ENCODE peak calls at places on chromosomes 1 and 21, in seven cellular contexts. One of them, this sample, is unnamed.
A peak's percentile ranks its signal among the peaks of the same experiment; 100 is the strongest.

GRCh38 chr1:34858901-34859441 is 578 bp downstream of the SMIM12 start:
- DNase-seq in HCT116: no peak
- DNase-seq in astrocyte of the spinal cord: peak; percentile 45
- DNase-seq in fibroblast of villous mesenchyme: peak; percentile 30
- DNase-seq in GM12865: peak; percentile 25
- DNase-seq in OCI-LY7: peak; percentile 11
- DNase-seq in foreskin fibroblast: peak; percentile 62
- DNase-seq in this sample: no peak

GRCh38 chr1:43049487-43049886 is 90.8 kb upstream of the SLC2A1 start:
- DNase-seq in HCT116: no peak
- DNase-seq in astrocyte of the spinal cord: no peak
- DNase-seq in fibroblast of villous mesenchyme: peak; percentile 90
- DNase-seq in GM12865: no peak
- DNase-seq in OCI-LY7: no peak
- DNase-seq in foreskin fibroblast: peak; percentile 29
- DNase-seq in this sample: no peak

GRCh38 chr1:34758751-34759150 is 789 bp upstream of the GJB4 start:
- DNase-seq in HCT116: no peak
- DNase-seq in astrocyte of the spinal cord: no peak
- DNase-seq in fibroblast of villous mesenchyme: no peak
- DNase-seq in GM12865: no peak
- DNase-seq in OCI-LY7: no peak
- DNase-seq in foreskin fibroblast: no peak
- DNase-seq in this sample: no peak

GRCh38 chr1:226223157-226223785 is at the start of gene MIXL1:
- DNase-seq in HCT116: no peak
- DNase-seq in astrocyte of the spinal cord: no peak
- DNase-seq in fibroblast of villous mesenchyme: peak; percentile 4
- DNase-seq in GM12865: peak; percentile 18
- DNase-seq in OCI-LY7: peak; percentile 38
- DNase-seq in foreskin fibroblast: peak; percentile 22
- DNase-seq in this sample: no peak

GRCh38 chr1:214902636-214903320 is 179.8 kb upstream of the KCNK2 start:
- DNase-seq in HCT116: peak; percentile 6
- DNase-seq in astrocyte of the spinal cord: peak; percentile 61
- DNase-seq in fibroblast of villous mesenchyme: peak; percentile 31
- DNase-seq in GM12865: no peak
- DNase-seq in OCI-LY7: no peak
- DNase-seq in foreskin fibroblast: peak; percentile 81
- DNase-seq in this sample: peak; percentile 19

GRCh38 chr1:210233495-210234253 is 1.1 kb downstream of the SERTAD4 start:
- DNase-seq in HCT116: peak; percentile 23
- DNase-seq in astrocyte of the spinal cord: peak; percentile 83
- DNase-seq in fibroblast of villous mesenchyme: peak; percentile 44
- DNase-seq in GM12865: no peak
- DNase-seq in OCI-LY7: no peak
- DNase-seq in foreskin fibroblast: peak; percentile 83
- DNase-seq in this sample: peak; percentile 62

GRCh38 chr1:171653796-171654704 is 1.6 kb upstream of the MYOC start:
- DNase-seq in HCT116: no peak
- DNase-seq in astrocyte of the spinal cord: peak; percentile 25
- DNase-seq in fibroblast of villous mesenchyme: peak; percentile 21
- DNase-seq in GM12865: no peak
- DNase-seq in OCI-LY7: no peak
- DNase-seq in foreskin fibroblast: peak; percentile 24
- DNase-seq in this sample: no peak

GRCh38 chr1:227140376-227140775 is 177.9 kb downstream of the CDC42BPA start:
- DNase-seq in HCT116: no peak
- DNase-seq in astrocyte of the spinal cord: no peak
- DNase-seq in fibroblast of villous mesenchyme: peak; percentile 28
- DNase-seq in GM12865: no peak
- DNase-seq in OCI-LY7: no peak
- DNase-seq in foreskin fibroblast: no peak
- DNase-seq in this sample: no peak

GRCh38 chr21:43318841-43319781 is 107.8 kb downstream of the SIK1 start:
- DNase-seq in HCT116: no peak
- DNase-seq in astrocyte of the spinal cord: peak; percentile 30
- DNase-seq in fibroblast of villous mesenchyme: peak; percentile 74
- DNase-seq in GM12865: peak; percentile 57
- DNase-seq in OCI-LY7: peak; percentile 31
- DNase-seq in foreskin fibroblast: peak; percentile 79
- DNase-seq in this sample: no peak

GRCh38 chr1:156465747-156466365 is 34.7 kb downstream of the MEF2D start:
- DNase-seq in HCT116: no peak
- DNase-seq in astrocyte of the spinal cord: no peak
- DNase-seq in fibroblast of villous mesenchyme: no peak
- DNase-seq in GM12865: no peak
- DNase-seq in OCI-LY7: peak; percentile 39
- DNase-seq in foreskin fibroblast: peak; percentile 43
- DNase-seq in this sample: no peak

GRCh38 chr1:25145775-25146381 is 86.4 kb downstream of the SYF2 start:
- DNase-seq in HCT116: no peak
- DNase-seq in astrocyte of the spinal cord: no peak
- DNase-seq in fibroblast of villous mesenchyme: no peak
- DNase-seq in GM12865: peak; percentile 54
- DNase-seq in OCI-LY7: peak; percentile 86
- DNase-seq in foreskin fibroblast: no peak
- DNase-seq in this sample: no peak

GRCh38 chr1:95084317-95085176 is 11.8 kb upstream of the ALG14 start:
- DNase-seq in HCT116: peak; percentile 47
- DNase-seq in astrocyte of the spinal cord: peak; percentile 22
- DNase-seq in fibroblast of villous mesenchyme: peak; percentile 35
- DNase-seq in GM12865: peak; percentile 59
- DNase-seq in OCI-LY7: peak; percentile 59
- DNase-seq in foreskin fibroblast: peak; percentile 56
- DNase-seq in this sample: no peak

GRCh38 chr1:113579256-113580018 is 179.8 kb downstream of the PHTF1 start:
- DNase-seq in HCT116: no peak
- DNase-seq in astrocyte of the spinal cord: no peak
- DNase-seq in fibroblast of villous mesenchyme: no peak
- DNase-seq in GM12865: no peak
- DNase-seq in OCI-LY7: no peak
- DNase-seq in foreskin fibroblast: no peak
- DNase-seq in this sample: peak; percentile 23

GRCh38 chr1:229730573-229730972 is 104.5 kb downstream of the URB2 start:
- DNase-seq in HCT116: no peak
- DNase-seq in astrocyte of the spinal cord: no peak
- DNase-seq in fibroblast of villous mesenchyme: no peak
- DNase-seq in GM12865: no peak
- DNase-seq in OCI-LY7: no peak
- DNase-seq in foreskin fibroblast: no peak
- DNase-seq in this sample: no peak

GRCh38 chr1:10658396-10659066 is 137.9 kb downstream of the CASZ1 start:
- DNase-seq in HCT116: no peak
- DNase-seq in astrocyte of the spinal cord: no peak
- DNase-seq in fibroblast of villous mesenchyme: no peak
- DNase-seq in GM12865: no peak
- DNase-seq in OCI-LY7: no peak
- DNase-seq in foreskin fibroblast: no peak
- DNase-seq in this sample: no peak

GRCh38 chr1:204194771-204195170 is 1.5 kb downstream of the KISS1 start:
- DNase-seq in HCT116: no peak
- DNase-seq in astrocyte of the spinal cord: no peak
- DNase-seq in fibroblast of villous mesenchyme: no peak
- DNase-seq in GM12865: no peak
- DNase-seq in OCI-LY7: no peak
- DNase-seq in foreskin fibroblast: no peak
- DNase-seq in this sample: no peak

DNA sequence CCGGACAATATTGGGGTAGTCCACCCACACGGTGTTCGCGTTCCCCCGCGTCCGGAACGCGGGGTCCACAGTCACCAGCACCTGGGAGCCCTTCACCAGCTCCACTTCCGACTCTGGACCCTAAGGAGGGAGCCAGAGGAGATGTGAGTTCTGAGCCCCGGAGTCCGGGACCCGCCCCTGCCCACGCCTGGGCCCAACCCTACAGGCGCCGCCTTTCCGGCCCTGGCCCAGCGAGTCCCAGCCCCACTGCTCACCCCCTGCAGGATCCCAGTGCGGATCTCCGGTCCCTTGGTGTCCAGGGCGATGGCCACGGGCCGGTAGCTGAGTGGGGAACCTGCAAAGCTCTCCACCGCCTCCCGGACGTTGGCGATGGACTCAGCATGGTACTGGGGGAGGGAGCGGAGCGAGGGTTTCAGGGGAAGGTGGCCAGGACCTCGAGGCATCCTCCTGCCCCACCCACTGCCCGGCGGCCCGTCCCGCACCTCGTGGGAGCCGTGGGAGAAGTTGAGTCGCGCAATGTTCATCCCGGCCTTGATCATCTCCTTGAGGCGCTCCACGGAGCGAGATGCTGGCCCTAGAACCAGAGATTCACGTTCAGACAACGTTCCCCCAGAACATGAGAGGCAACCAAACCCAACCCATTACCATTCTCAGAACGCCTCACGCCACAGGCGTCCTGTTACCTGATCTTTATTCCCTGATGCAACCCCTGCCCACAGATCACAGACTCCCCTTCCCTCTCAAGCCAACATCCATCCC is 5.9 kb downstream of the PKLR start:
- DNase-seq in HCT116: no peak
- DNase-seq in astrocyte of the spinal cord: no peak
- DNase-seq in fibroblast of villous mesenchyme: no peak
- DNase-seq in GM12865: no peak
- DNase-seq in OCI-LY7: no peak
- DNase-seq in foreskin fibroblast: no peak
- DNase-seq in this sample: no peak
- H3K4me3 ChIP-seq in HCT116: no peak overlapping the region
- H3K4me3 ChIP-seq in astrocyte of the spinal cord: peak overlapping the region; percentile 2
- H3K4me3 ChIP-seq in fibroblast of villous mesenchyme: no peak overlapping the region
- H3K4me3 ChIP-seq in GM12865: no peak overlapping the region
- H3K4me3 ChIP-seq in OCI-LY7: no peak overlapping the region
- H3K4me3 ChIP-seq in foreskin fibroblast: no peak overlapping the region
- H3K4me3 ChIP-seq in this sample: no peak overlapping the region

GRCh38 chr1:8163039-8163438 is 136.9 kb upstream of the ERRFI1 start:
- DNase-seq in HCT116: no peak
- DNase-seq in astrocyte of the spinal cord: no peak
- DNase-seq in fibroblast of villous mesenchyme: no peak
- DNase-seq in GM12865: no peak
- DNase-seq in OCI-LY7: no peak
- DNase-seq in foreskin fibroblast: no peak
- DNase-seq in this sample: no peak

GRCh38 chr1:8166436-8166835 is 140.3 kb upstream of the ERRFI1 start:
- DNase-seq in HCT116: no peak
- DNase-seq in astrocyte of the spinal cord: no peak
- DNase-seq in fibroblast of villous mesenchyme: no peak
- DNase-seq in GM12865: no peak
- DNase-seq in OCI-LY7: no peak
- DNase-seq in foreskin fibroblast: peak; percentile 9
- DNase-seq in this sample: no peak

GRCh38 chr1:8167936-8168335 is 141.8 kb upstream of the ERRFI1 start:
- DNase-seq in HCT116: no peak
- DNase-seq in astrocyte of the spinal cord: no peak
- DNase-seq in fibroblast of villous mesenchyme: no peak
- DNase-seq in GM12865: peak; percentile 39
- DNase-seq in OCI-LY7: no peak
- DNase-seq in foreskin fibroblast: no peak
- DNase-seq in this sample: no peak

GRCh38 chr1:8164670-8165069 is 138.6 kb upstream of the ERRFI1 start:
- DNase-seq in HCT116: no peak
- DNase-seq in astrocyte of the spinal cord: no peak
- DNase-seq in fibroblast of villous mesenchyme: no peak
- DNase-seq in GM12865: no peak
- DNase-seq in OCI-LY7: no peak
- DNase-seq in foreskin fibroblast: no peak
- DNase-seq in this sample: no peak

DNA sequence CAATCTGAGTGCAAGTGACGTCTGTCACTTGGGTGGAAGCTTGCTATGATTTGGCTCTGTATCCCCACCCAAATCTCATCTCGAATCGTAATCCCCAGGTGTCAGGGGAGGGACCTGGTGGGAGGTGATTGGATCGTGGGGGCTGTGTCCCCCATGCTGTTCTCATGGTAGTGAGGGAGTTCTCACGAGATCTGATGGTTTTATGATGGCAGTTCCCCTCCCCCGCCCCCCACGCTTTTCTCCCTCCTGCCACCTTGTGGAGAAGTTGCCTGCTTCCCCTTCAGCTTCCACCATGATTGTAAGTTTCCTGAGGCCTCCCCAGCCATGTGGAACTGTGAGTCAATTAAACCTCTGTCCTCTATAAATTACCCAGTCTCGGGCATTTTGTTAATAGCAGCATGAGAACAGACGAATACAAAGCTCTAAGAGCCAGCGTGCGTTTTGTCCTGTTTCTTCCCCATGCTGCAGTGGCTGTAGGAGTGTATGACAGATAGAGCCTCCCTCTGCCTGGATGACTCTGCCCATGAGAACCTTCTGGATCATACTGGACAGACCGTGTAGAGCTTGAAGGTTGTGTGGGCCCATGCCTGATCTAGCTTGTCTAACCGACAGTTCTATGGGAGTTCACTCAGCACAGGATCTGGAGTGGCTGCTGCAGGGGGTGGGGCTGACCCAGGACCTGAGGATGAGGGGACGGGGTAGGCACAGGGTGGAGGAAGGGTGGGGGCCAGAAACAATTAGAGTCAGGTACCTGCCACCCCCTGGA is 139.7 kb upstream of the ERRFI1 start:
- DNase-seq in HCT116: no peak
- DNase-seq in astrocyte of the spinal cord: no peak
- DNase-seq in fibroblast of villous mesenchyme: no peak
- DNase-seq in GM12865: no peak
- DNase-seq in OCI-LY7: peak; percentile 5
- DNase-seq in foreskin fibroblast: no peak
- DNase-seq in this sample: no peak
- TF ChIP-seq CTCF in HCT116: peak; percentile 65
- TF ChIP-seq CTCF in astrocyte of the spinal cord: peak; percentile 15
- TF ChIP-seq CTCF in fibroblast of villous mesenchyme: peak; percentile 20
- TF ChIP-seq CTCF in GM12865: no peak
- TF ChIP-seq CTCF in OCI-LY7: peak; percentile 50
- TF ChIP-seq CTCF in foreskin fibroblast: no peak
- TF ChIP-seq CTCF in this sample: peak; percentile 28

GRCh38 chr1:243316366-243316989 is 60.6 kb downstream of the SDCCAG8 start:
- DNase-seq in HCT116: no peak
- DNase-seq in astrocyte of the spinal cord: no peak
- DNase-seq in fibroblast of villous mesenchyme: no peak
- DNase-seq in GM12865: no peak
- DNase-seq in OCI-LY7: no peak
- DNase-seq in foreskin fibroblast: no peak
- DNase-seq in this sample: no peak
- H3K4me3 ChIP-seq in HCT116: no peak overlapping the region
- H3K4me3 ChIP-seq in astrocyte of the spinal cord: no peak overlapping the region
- H3K4me3 ChIP-seq in fibroblast of villous mesenchyme: no peak overlapping the region
- H3K4me3 ChIP-seq in GM12865: no peak overlapping the region
- H3K4me3 ChIP-seq in OCI-LY7: no peak overlapping the region
- H3K4me3 ChIP-seq in foreskin fibroblast: no peak overlapping the region
- H3K4me3 ChIP-seq in this sample: no peak overlapping the region

DNA sequence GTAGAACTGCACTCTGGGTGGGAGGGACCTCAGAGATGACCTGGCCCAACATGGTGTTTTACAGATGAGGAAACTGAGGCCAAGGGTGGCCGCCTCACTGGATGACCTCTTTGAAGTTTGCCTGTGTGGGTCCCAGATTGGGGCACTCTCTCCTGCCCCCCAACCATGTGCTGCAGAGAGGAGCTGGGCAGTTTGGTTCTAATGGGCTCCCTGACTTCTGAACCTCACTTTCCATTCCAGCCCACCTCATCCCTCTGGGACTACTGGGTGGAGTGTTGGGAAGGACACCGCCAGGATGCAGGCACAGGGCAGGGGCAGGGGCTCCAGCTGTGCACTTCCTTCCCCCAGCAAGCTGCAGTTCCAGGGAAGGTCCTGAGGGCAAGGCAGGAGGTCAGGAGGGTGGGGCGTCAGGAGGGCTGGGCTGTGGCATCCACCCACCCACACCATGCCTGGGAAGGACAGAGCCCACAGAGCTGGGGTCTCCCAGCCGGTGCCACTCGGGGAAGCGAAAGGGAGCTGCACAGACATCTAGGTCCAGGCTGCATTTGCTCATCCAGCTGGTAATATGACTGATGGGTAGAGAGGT is 10.3 kb upstream of the EPS8L3 start:
- DNase-seq in HCT116: no peak
- DNase-seq in astrocyte of the spinal cord: no peak
- DNase-seq in fibroblast of villous mesenchyme: no peak
- DNase-seq in GM12865: no peak
- DNase-seq in OCI-LY7: no peak
- DNase-seq in foreskin fibroblast: no peak
- DNase-seq in this sample: no peak
- TF ChIP-seq CTCF in HCT116: no peak
- TF ChIP-seq CTCF in astrocyte of the spinal cord: no peak
- TF ChIP-seq CTCF in fibroblast of villous mesenchyme: no peak
- TF ChIP-seq CTCF in GM12865: no peak
- TF ChIP-seq CTCF in OCI-LY7: peak; percentile 3
- TF ChIP-seq CTCF in foreskin fibroblast: no peak
- TF ChIP-seq CTCF in this sample: no peak